ENCODE peak calls at places on chromosomes 6 and 20, in seven cellular contexts. G is IMR-90, Z is gastrocnemius medialis, H is A549, Q is lower leg skin, F is stomach, B is tibial nerve. N is an unnamed sample.

GRCh38 chr6:32047084-32047478 is 8.9 kb downstream of the CYP21A2 start:
- DNase-seq in Q (peak), G (peak), F (no peak), Z (peak), B (peak), H (no peak), N (no peak)

GRCh38 chr20:2518558-2518957 is 9.8 kb upstream of the ZNF343 start:
- DNase-seq in B (no peak), H (no peak), Q (no peak), F (no peak), G (no peak), Z (no peak), N (no peak)

GRCh38 chr6:21309791-21310190 is 283.8 kb upstream of the SOX4 start:
- DNase-seq in F (no peak), B (no peak), G (no peak), H (no peak), Z (no peak), Q (no peak), N (no peak)

GRCh38 chr20:61328906-61329558 is 77.0 kb downstream of the CDH4 start:
- DNase-seq in G (peak), Q (no peak), Z (no peak), F (no peak), H (no peak), B (no peak), N (no peak)

GRCh38 chr6:30814137-30815084 is 69.9 kb upstream of the DDR1 start:
- DNase-seq in Q (no peak), G (peak), Z (no peak), H (peak), B (no peak), F (peak), N (no peak)

GRCh38 chr6:129662406-129662766 is 47.6 kb downstream of the ARHGAP18 start:
- DNase-seq in B (no peak), F (no peak), G (no peak), Z (no peak), Q (no peak), H (no peak), N (no peak)

GRCh38 chr6:125818659-125819297 is 28.0 kb downstream of the NCOA7 start:
- DNase-seq in H (no peak), G (no peak), F (no peak), Q (no peak), Z (no peak), B (no peak), N (no peak)

GRCh38 chr6:28443112-28443773 is at the start of gene ZSCAN23:
- DNase-seq in F (peak), Z (peak), Q (no peak), B (peak), H (no peak), G (peak), N (peak)

GRCh38 chr6:152815230-152815922 is 64.8 kb downstream of the VIP start:
- DNase-seq in Q (no peak), F (no peak), Z (no peak), H (no peak), B (no peak), G (no peak), N (no peak)

GRCh38 chr6:101080597-101080996 is 199.5 kb upstream of the ASCC3 start:
- DNase-seq in Q (no peak), B (no peak), G (peak), F (no peak), Z (no peak), H (peak), N (no peak)

GRCh38 chr6:142372348-142372747 is 70.5 kb downstream of the ADGRG6 start:
- DNase-seq in G (peak), Q (no peak), H (peak), F (no peak), Z (no peak), B (no peak), N (no peak)
- TF ChIP-seq POLR2A in G (no peak), Q (no peak), H (no peak), F (no peak), Z (no peak), B (no peak), N (no peak)

DNA sequence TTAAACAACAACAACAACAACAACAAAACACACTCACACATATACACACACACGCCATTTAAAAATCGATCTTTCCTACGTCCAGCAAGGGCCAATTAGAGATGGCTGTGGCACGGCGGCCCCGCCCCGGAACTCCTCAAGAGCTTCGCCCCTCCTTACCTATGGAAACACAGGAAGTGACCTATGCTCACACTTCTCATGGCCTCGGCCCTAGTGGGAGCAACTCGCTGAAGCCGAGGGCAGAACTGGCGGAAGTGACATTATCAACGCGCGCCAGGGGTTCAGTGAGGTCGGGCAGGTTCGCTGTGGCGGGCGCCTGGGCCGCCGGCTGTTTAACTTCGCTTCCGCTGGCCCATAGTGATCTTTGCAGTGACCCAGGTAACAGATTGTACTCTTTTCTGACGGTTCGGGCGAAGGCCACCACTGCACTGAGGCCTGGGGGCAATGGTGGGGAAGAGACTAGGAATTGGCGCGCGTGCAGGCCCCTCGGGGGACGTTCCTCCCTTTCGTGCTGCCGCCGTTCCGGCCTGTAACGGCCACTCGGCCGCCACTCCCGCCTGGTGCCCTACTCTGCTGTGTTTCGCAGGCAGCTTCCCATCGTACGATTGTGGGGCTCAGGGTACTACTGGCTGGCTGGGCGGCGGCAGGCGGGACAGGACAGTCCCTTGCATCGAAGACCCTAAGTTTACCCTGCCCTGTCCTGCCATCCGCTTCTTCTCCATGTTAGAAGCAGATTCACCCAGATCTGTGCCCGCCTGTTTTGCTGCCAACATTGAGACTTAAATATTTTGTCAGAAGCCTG is at the start of gene TBP:
- DNase-seq in G (peak), Z (peak), H (peak), B (peak), Q (peak), F (peak), N (peak)
- TF ChIP-seq CTCF in G (no peak), Z (no peak), H (no peak), B (no peak), Q (no peak), F (no peak), N (no peak)

DNA sequence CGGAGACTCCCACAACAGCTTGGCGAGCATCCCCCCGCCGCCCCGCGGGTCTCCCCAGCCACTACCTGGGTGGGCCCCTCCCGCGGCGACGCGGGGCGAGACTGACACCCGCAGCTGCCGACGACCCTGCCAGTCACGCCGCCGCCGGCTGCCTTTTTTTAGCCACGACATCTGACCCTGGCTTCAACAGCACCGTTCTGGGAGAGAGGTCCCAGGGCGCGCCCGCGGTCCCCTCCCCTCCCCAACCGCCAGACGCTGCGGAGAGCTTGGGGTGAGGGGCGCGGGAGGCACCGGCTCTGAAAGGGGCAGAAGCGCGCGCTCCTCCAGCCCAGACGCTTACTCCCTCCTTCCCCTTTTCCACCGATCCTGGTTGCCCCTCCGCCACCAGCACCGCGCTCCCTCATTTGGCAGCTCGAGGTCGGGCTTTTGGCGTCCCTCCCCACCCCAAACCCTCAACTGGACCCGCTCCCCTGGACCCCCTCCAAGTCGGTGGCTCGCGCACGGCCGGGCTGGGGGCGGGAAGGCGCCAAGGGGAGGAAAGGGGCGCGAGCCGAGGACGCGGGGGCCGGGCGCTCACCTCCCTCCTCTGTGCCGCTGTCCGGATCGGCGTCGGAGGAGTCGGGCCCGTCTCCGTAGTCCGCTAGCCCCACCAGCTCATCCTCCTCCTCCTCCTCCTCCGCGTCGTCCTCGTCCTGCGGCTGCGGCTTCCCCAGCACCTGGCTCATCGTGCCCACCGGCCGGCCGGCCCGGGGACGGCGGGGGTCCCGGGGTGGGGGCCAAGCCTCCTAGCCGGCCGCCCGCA is 603 bp downstream of the RRAGD start:
- DNase-seq in Q (peak), B (no peak), H (no peak), Z (peak), G (no peak), F (peak), N (peak)
- TF ChIP-seq POLR2A in Q (no peak), B (no peak), H (no peak), Z (peak), G (no peak), F (no peak), N (no peak)

GRCh38 chr20:21693322-21693721 is 12.1 kb upstream of the PAX1 start:
- DNase-seq in F (no peak), H (peak), B (no peak), G (no peak), Z (no peak), Q (no peak), N (no peak)
- TF ChIP-seq CTCF in F (no peak), H (peak), B (no peak), G (no peak), Z (no peak), Q (no peak), N (no peak)

N was measured in breast epithelium.